ENCODE peak calls at places on chromosomes 16 and 17, in seven cellular contexts. N, U, M, O, L, K and T are unnamed samples.

GRCh38 chr16:24070851-24071250 is 185.3 kb upstream of the CACNG3 start:
- DNase-seq in N (peak; percentile 55), U (no peak), M (peak; percentile 79), O (peak; percentile 9), L (no peak), K (no peak), T (no peak)

GRCh38 chr17:6186998-6187397 is 116.8 kb downstream of the WSCD1 start:
- DNase-seq in N (no peak), U (no peak), M (no peak), O (no peak), L (no peak), K (no peak), T (no peak)

GRCh38 chr17:4899341-4900230 is at the start of gene C17orf107:
- DNase-seq in N (peak; percentile 76), U (peak; percentile 95), M (no peak), O (no peak), L (peak; percentile 96), K (peak; percentile 88), T (peak; percentile 87)

GRCh38 chr17:4594406-4595349 is 10.3 kb downstream of the SMTNL2 start:
- DNase-seq in N (no peak), U (no peak), M (peak; percentile 63), O (no peak), L (no peak), K (no peak), T (no peak)

GRCh38 chr16:78567713-78568112 is 468.3 kb downstream of the WWOX start:
- DNase-seq in N (no peak), U (no peak), M (no peak), O (no peak), L (no peak), K (no peak), T (no peak)

GRCh38 chr17:75551276-75551675 is 25.8 kb downstream of the LLGL2 start:
- DNase-seq in N (no peak), U (no peak), M (no peak), O (no peak), L (no peak), K (no peak), T (no peak)

GRCh38 chr17:28384281-28385036 is 13.0 kb downstream of the SARM1 start:
- DNase-seq in N (peak; percentile 25), U (no peak), M (no peak), O (no peak), L (peak; percentile 90), K (peak; percentile 71), T (no peak)

GRCh38 chr17:31197991-31198390 is 99.0 kb downstream of the OMG start:
- DNase-seq in N (no peak), U (no peak), M (no peak), O (no peak), L (no peak), K (no peak), T (no peak)

GRCh38 chr17:79970576-79971068 is 65.0 kb downstream of the TBC1D16 start:
- DNase-seq in N (no peak), U (no peak), M (no peak), O (no peak), L (no peak), K (no peak), T (peak; percentile 43)

GRCh38 chr16:65842067-65842466 is 524.4 kb upstream of the CDH5 start:
- DNase-seq in N (no peak), U (no peak), M (no peak), O (no peak), L (no peak), K (no peak), T (no peak)

GRCh38 chr17:74920679-74921044 is 2.4 kb downstream of the USH1G start:
- DNase-seq in N (no peak), U (no peak), M (peak; percentile 59), O (no peak), L (no peak), K (no peak), T (no peak)

GRCh38 chr16:24645739-24646645 is 83.5 kb upstream of the TNRC6A start:
- DNase-seq in N (peak; percentile 99), U (no peak), M (no peak), O (no peak), L (no peak), K (no peak), T (no peak)

GRCh38 chr16:19236561-19236960 is 49.0 kb upstream of the CLEC19A start:
- DNase-seq in N (no peak), U (no peak), M (no peak), O (no peak), L (no peak), K (no peak), T (no peak)

GRCh38 chr16:46607529-46607928 is 13.7 kb downstream of the SHCBP1 start:
- DNase-seq in N (peak; percentile 61), U (no peak), M (peak; percentile 28), O (no peak), L (no peak), K (no peak), T (no peak)

DNA sequence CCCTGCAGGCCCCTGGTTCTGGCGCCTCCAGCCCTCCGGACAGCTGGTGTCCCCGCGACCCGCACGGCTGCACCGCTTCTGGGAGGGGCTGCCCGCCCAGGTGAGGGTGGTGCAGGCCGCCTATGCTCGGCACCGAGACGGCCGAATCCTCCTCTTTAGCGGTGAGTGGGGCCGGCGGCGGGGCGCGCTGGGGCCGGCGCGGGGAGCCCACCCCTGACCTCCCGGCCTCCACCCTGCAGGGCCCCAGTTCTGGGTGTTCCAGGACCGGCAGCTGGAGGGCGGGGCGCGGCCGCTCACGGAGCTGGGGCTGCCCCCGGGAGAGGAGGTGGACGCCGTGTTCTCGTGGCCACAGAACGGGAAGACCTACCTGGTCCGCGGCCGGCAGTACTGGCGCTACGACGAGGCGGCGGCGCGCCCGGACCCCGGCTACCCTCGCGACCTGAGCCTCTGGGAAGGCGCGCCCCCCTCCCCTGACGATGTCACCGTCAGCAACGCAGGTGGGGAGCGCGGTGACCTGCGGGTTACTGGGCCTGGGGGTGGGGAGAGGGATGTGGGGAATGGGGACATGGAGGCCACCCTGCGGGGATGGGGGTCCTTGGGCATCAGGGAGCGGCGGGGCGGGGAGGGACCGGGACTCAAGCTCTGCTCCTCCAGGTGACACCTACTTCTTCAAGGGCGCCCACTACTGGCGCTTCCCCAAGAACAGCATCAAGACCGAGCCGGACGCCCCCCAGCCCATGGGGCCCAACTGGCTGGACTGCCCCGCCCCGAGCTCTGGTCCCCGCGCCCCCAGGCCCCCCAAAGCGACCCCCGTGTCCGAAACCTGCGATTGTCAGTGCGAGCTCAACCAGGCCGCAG is 7.0 kb upstream of the IL32 start:
- DNase-seq in N (no peak), U (no peak), M (peak; percentile 61), O (no peak), L (peak; percentile 91), K (peak; percentile 47), T (peak; percentile 51)
- TF ChIP-seq POLR2AphosphoS5 in N (no peak), U (no peak), M (no peak), O (no peak), L (no peak), K (no peak), T (no peak)

GRCh38 chr17:27355419-27355818 is 61.5 kb downstream of the WSB1 start:
- DNase-seq in N (no peak), U (no peak), M (no peak), O (no peak), L (no peak), K (no peak), T (no peak)

GRCh38 chr17:27356091-27356705 is 62.3 kb downstream of the WSB1 start:
- DNase-seq in N (no peak), U (no peak), M (peak; percentile 61), O (no peak), L (no peak), K (no peak), T (no peak)

GRCh38 chr17:27354051-27354490 is 60.2 kb downstream of the WSB1 start:
- DNase-seq in N (no peak), U (no peak), M (peak; percentile 31), O (no peak), L (peak; percentile 85), K (no peak), T (no peak)

GRCh38 chr17:27353469-27354050 is 59.6 kb downstream of the WSB1 start:
- DNase-seq in N (peak; percentile 97), U (peak; percentile 97), M (peak; percentile 97), O (peak; percentile 42), L (peak; percentile 97), K (peak; percentile 83), T (peak; percentile 89)

DNA sequence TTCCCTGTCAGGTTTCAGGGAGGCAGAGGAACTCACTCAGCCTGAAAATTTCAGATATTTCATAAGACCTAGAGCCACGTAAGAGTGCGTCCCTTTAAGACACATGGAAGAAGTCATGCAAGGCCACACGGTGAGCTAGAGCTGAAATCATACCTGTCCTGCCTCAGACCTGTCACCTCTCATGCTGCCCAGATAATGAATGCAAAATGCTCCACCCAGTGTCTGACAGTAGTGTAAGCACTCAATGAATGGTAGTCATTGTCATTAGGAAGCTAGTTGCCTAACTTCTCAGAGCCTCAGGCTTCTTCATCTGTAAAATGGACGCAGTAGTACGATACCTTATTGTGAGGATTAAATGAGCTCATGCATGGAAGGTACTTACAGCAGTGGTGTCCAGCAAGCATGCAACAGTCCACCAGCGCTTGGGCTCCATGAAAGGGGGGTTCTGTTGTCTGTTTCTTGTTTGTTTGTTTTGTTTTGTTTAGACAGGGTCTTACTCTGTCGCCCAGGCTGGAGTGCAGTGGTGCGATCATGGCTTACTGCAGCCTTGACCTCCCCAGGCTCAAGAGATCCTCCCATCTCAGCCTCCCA is 60.7 kb downstream of the WSB1 start:
- DNase-seq in N (no peak), U (no peak), M (no peak), O (no peak), L (no peak), K (no peak), T (no peak)
- TF ChIP-seq CTCF in N (no peak), U (no peak), M (no peak), O (peak; percentile 28), L (no peak), K (no peak), T (no peak)

GRCh38 chr17:65018612-65019290 is 37.8 kb downstream of the GNA13 start:
- DNase-seq in N (no peak), U (no peak), M (no peak), O (no peak), L (no peak), K (no peak), T (no peak)
- H3K4me1 ChIP-seq in N (no peaks in the 10 kb centered on the region), U (peaks cover 89% of the 10 kb centered on the region), M (peaks cover 10% of the 10 kb centered on the region), O (peaks cover 24% of the 10 kb centered on the region), L (peaks cover 97% of the 10 kb centered on the region), K (peaks cover 6% of the 10 kb centered on the region), T (peaks cover 2% of the 10 kb centered on the region)

GRCh38 chr16:13708361-13708760 is 211.6 kb upstream of the ERCC4 start:
- DNase-seq in N (no peak), U (no peak), M (no peak), O (no peak), L (no peak), K (no peak), T (no peak)

GRCh38 chr16:13697568-13697967 is 222.4 kb upstream of the ERCC4 start:
- DNase-seq in N (no peak), U (no peak), M (no peak), O (no peak), L (no peak), K (no peak), T (no peak)

GRCh38 chr16:13697013-13697412 is 222.9 kb upstream of the ERCC4 start:
- DNase-seq in N (no peak), U (no peak), M (no peak), O (no peak), L (no peak), K (no peak), T (no peak)

GRCh38 chr16:13702614-13703013 is 217.3 kb upstream of the ERCC4 start:
- DNase-seq in N (no peak), U (no peak), M (no peak), O (no peak), L (no peak), K (peak; percentile 69), T (peak; percentile 50)
- TF ChIP-seq POLR2AphosphoS5 in N (no peak), U (no peak), M (no peak), O (no peak), L (no peak), K (peak; percentile 70), T (no peak)